ENCODE peak calls at places on chromosome 15, in four cellular contexts. T is GM23338, M is upper lobe of left lung, Z is breast epithelium. V is an unnamed sample.

GRCh38 chr15:44788748-44789147 is 52.4 kb downstream of the TRIM69 start:
- DNase-seq in Z (no peak), M (no peak), T (no peak), V (no peak)

GRCh38 chr15:80609111-80609510 is 86.0 kb upstream of the ABHD17C start:
- DNase-seq in T (no peak), Z (no peak), M (no peak), V (no peak)

GRCh38 chr15:65660927-65661326 is 39.2 kb downstream of the SLC24A1 start:
- DNase-seq in T (no peak), Z (no peak), M (no peak), V (no peak)

GRCh38 chr15:45129651-45130129 is at the start of the genes DUOX1 and DUOXA1:
- DNase-seq in Z (no peak), M (peak; percentile 95), T (peak; percentile 75), V (no peak)

GRCh38 chr15:78830514-78831228 is 19.4 kb upstream of the ADAMTS7 start:
- DNase-seq in T (peak; percentile 74), Z (no peak), M (peak; percentile 73), V (no peak)

GRCh38 chr15:39669671-39670070 is 88.8 kb downstream of the THBS1 start:
- DNase-seq in T (no peak), M (no peak), Z (no peak), V (no peak)

GRCh38 chr15:100873029-100873677 is 6.5 kb upstream of the ALDH1A3 start:
- DNase-seq in Z (no peak), T (peak; percentile 86), M (no peak), V (no peak)

GRCh38 chr15:75720787-75721461 is 8.3 kb upstream of the CSPG4 start:
- DNase-seq in Z (no peak), T (peak; percentile 79), M (no peak), V (no peak)

GRCh38 chr15:64740361-64741170 is 34.8 kb downstream of the RBPMS2 start:
- DNase-seq in M (peak; percentile 85), T (no peak), Z (no peak), V (no peak)

GRCh38 chr15:25378501-25378901 is 60.3 kb downstream of the UBE3A start:
- DNase-seq in M (no peak), Z (no peak), T (no peak), V (no peak)

GRCh38 chr15:69996321-69996720 is 101.4 kb downstream of the TLE3 start:
- DNase-seq in Z (no peak), T (no peak), M (no peak), V (no peak)

GRCh38 chr15:57432141-57432701 is 55.9 kb downstream of the CGNL1 start:
- DNase-seq in T (peak; percentile 84), Z (no peak), M (no peak), V (no peak)

GRCh38 chr15:80093854-80094418 is 34.5 kb downstream of the ZFAND6 start:
- DNase-seq in M (no peak), Z (no peak), T (peak; percentile 41), V (no peak)

GRCh38 chr15:88204584-88204983 is 52.0 kb downstream of the NTRK3 start:
- DNase-seq in T (no peak), M (no peak), Z (no peak), V (no peak)

GRCh38 chr15:69679623-69680228 is 227.1 kb downstream of the RPLP1 start:
- DNase-seq in T (no peak), Z (no peak), M (no peak), V (no peak)

GRCh38 chr15:100832178-100832942 is 47.3 kb upstream of the ALDH1A3 start:
- DNase-seq in T (no peak), M (no peak), Z (no peak), V (no peak)

GRCh38 chr15:63041982-63042878 is at the start of gene TPM1:
- DNase-seq in Z (peak; percentile 93), T (peak; percentile 94), M (peak; percentile 93), V (peak; percentile 97)

GRCh38 chr15:51267047-51267713 is 71.2 kb downstream of the CYP19A1 start:
- DNase-seq in Z (no peak), M (peak; percentile 84), T (peak; percentile 54), V (no peak)

GRCh38 chr15:38453971-38454686 is at the start of gene FAM98B:
- DNase-seq in T (peak; percentile 90), M (peak; percentile 97), Z (peak; percentile 90), V (peak; percentile 96)
- TF ChIP-seq CTCF in T (peak; percentile 6), M (no peak), Z (no peak), V (no peak)

GRCh38 chr15:60584355-60585023 is 105.5 kb upstream of the ICE2 start:
- DNase-seq in T (no peak), M (no peak), Z (no peak), V (no peak)

GRCh38 chr15:60589253-60589652 is 110.3 kb upstream of the ICE2 start:
- DNase-seq in M (no peak), Z (no peak), T (no peak), V (no peak)

GRCh38 chr15:60583946-60584345 is 105.0 kb upstream of the ICE2 start:
- DNase-seq in M (no peak), Z (no peak), T (peak; percentile 64), V (no peak)

GRCh38 chr15:60583194-60583593 is 104.3 kb upstream of the ICE2 start:
- DNase-seq in Z (no peak), T (no peak), M (no peak), V (no peak)

DNA sequence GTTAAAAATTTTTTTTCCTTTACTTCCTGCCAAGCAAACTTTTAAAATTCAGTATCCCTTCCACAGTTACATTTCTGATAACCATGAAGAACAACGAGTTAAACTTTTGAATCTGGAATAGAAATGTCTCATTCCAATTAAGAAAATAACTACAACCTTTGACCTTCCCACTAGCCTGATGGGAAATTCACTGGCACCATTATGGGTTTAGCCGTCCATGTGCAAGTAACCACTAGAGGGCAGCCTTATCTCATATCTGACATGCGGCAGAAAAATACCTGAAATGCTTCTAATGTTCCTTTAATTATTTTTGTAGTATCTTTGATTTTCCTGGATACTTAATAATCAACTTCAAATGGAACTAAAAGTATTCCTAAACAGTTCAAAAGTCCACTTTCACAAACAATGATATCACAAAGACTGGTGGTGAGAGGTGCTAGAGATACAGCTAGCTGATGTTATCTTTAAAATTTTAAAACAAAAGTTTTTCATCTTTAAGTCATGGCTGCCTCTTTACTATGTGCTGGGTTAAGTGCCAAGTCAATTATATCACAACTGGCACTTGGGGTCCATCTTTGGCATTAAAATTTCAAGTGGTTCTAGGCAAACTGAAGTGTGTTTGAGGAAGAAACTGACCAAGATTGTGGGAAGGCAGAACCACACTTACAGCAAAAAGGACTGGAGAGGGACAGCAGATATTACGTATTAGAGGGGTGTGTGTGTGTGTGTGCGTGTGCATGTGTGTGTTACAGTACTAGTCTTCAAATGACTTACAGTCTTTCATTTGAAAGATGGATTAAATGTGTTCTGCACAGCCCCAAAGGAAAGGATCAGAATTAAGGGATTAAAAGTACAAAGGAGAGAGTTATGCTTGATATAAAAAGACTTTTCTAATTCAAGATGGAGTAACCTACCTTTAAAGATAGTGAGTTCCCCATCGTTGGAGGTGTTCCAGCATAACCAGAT is 107.1 kb upstream of the ICE2 start:
- DNase-seq in Z (no peak), M (no peak), T (peak; percentile 91), V (no peak)
- TF ChIP-seq POLR2AphosphoS5 in Z (peak; percentile 37), M (no peak), T (no peak), V (no peak)

GRCh38 chr15:68316061-68316804 is 38.7 kb downstream of the FEM1B start:
- DNase-seq in Z (peak; percentile 43), T (peak; percentile 74), M (no peak), V (no peak)
- TF ChIP-seq CTCF in Z (no peak), T (peak; percentile 81), M (no peak), V (peak; percentile 14)

DNA sequence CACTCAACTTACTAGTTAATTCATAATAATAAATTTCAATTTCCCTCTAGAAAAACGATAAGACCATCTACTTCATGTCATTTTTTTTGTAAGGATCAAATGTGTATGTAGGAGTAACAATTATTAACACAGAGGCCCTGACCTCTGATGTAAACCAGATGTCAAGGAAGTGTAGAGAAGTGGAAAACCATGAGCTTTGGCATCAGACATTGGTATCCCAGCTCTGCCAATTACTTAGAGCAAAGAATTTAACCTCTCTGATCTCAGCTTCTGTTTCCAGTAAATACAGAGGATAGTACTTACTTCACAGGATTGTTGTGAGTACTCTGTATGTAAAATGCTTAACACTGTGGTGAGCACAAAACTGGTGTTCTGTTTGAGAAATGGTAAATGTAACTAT is 17.5 kb downstream of the AQR start:
- DNase-seq in T (no peak), Z (no peak), M (no peak), V (no peak)
- TF ChIP-seq POLR2AphosphoS5 in T (no peak), Z (no peak), M (no peak), V (no peak)